ENCODE peak calls at places on chromosomes 5 and 9, in four cellular contexts. One of them, this sample, is unnamed. For H3K36me3, the result is how much of the 10 kb centered on the place peaks cover.

GRCh38 chr5:80825780-80826460 is 134.2 kb upstream of the RASGRF2 start:
- DNase-seq in breast epithelium: no peak
- DNase-seq in spleen: no peak
- DNase-seq in transverse colon: no peak
- DNase-seq in this sample: no peak

GRCh38 chr5:38607396-38607795 is 51.0 kb upstream of the LIFR start:
- DNase-seq in spleen: no peak
- DNase-seq in transverse colon: no peak
- DNase-seq in breast epithelium: no peak
- DNase-seq in this sample: no peak

GRCh38 chr5:32303755-32304120 is 9.0 kb downstream of the MTMR12 start:
- DNase-seq in transverse colon: no peak
- DNase-seq in spleen: no peak
- DNase-seq in breast epithelium: no peak
- DNase-seq in this sample: no peak

GRCh38 chr9:5851445-5851844 is 18.5 kb upstream of the ERMP1 start:
- DNase-seq in transverse colon: peak
- DNase-seq in breast epithelium: no peak
- DNase-seq in spleen: no peak
- DNase-seq in this sample: no peak

GRCh38 chr9:136225366-136225747 is 20.3 kb downstream of the QSOX2 start:
- DNase-seq in transverse colon: peak
- DNase-seq in spleen: peak
- DNase-seq in breast epithelium: no peak
- DNase-seq in this sample: no peak

GRCh38 chr5:96431376-96432244 is 1.4 kb downstream of the PCSK1 start:
- DNase-seq in spleen: no peak
- DNase-seq in breast epithelium: no peak
- DNase-seq in transverse colon: no peak
- DNase-seq in this sample: no peak

GRCh38 chr9:126709241-126709640 is 95.5 kb downstream of the LMX1B start:
- DNase-seq in spleen: no peak
- DNase-seq in breast epithelium: peak
- DNase-seq in transverse colon: no peak
- DNase-seq in this sample: peak

GRCh38 chr5:92980491-92980890 is 600.5 kb downstream of the NR2F1-AS1 start:
- DNase-seq in transverse colon: no peak
- DNase-seq in spleen: no peak
- DNase-seq in breast epithelium: no peak
- DNase-seq in this sample: no peak

GRCh38 chr5:2801602-2802525 is 50.4 kb upstream of the IRX2 start:
- DNase-seq in breast epithelium: no peak
- DNase-seq in spleen: no peak
- DNase-seq in transverse colon: no peak
- DNase-seq in this sample: peak

GRCh38 chr9:88280816-88281382 is 107.3 kb upstream of the SPIN1 start:
- DNase-seq in transverse colon: no peak
- DNase-seq in spleen: no peak
- DNase-seq in breast epithelium: no peak
- DNase-seq in this sample: no peak

GRCh38 chr5:92081958-92082712 is 699.0 kb upstream of the ARRDC3 start:
- DNase-seq in spleen: no peak
- DNase-seq in transverse colon: no peak
- DNase-seq in breast epithelium: no peak
- DNase-seq in this sample: no peak

GRCh38 chr5:170491479-170491878 is 12.3 kb upstream of the KCNIP1 start:
- DNase-seq in spleen: no peak
- DNase-seq in breast epithelium: peak
- DNase-seq in transverse colon: no peak
- DNase-seq in this sample: no peak

GRCh38 chr5:33662721-33663435 is 222.1 kb downstream of the TARS1 start:
- DNase-seq in breast epithelium: no peak
- DNase-seq in transverse colon: no peak
- DNase-seq in spleen: no peak
- DNase-seq in this sample: no peak

GRCh38 chr9:89350988-89351557 is 32.8 kb downstream of the SECISBP2 start:
- DNase-seq in breast epithelium: no peak
- DNase-seq in spleen: no peak
- DNase-seq in transverse colon: no peak
- DNase-seq in this sample: peak

GRCh38 chr5:13664377-13664776 is 280.1 kb downstream of the DNAH5 start:
- DNase-seq in spleen: no peak
- DNase-seq in breast epithelium: no peak
- DNase-seq in transverse colon: no peak
- DNase-seq in this sample: no peak

GRCh38 chr5:121500262-121500792 is 351.4 kb upstream of the FTMT start:
- DNase-seq in transverse colon: no peak
- DNase-seq in breast epithelium: no peak
- DNase-seq in spleen: no peak
- DNase-seq in this sample: no peak

GRCh38 chr5:162272417-162272816 is 204.8 kb downstream of the GABRG2 start:
- DNase-seq in spleen: no peak
- DNase-seq in breast epithelium: no peak
- DNase-seq in transverse colon: no peak
- DNase-seq in this sample: no peak

GRCh38 chr5:162268694-162269481 is 201.3 kb downstream of the GABRG2 start:
- DNase-seq in transverse colon: no peak
- DNase-seq in spleen: no peak
- DNase-seq in breast epithelium: no peak
- DNase-seq in this sample: no peak

GRCh38 chr5:162274684-162275083 is 207.1 kb downstream of the GABRG2 start:
- DNase-seq in spleen: no peak
- DNase-seq in breast epithelium: no peak
- DNase-seq in transverse colon: no peak
- DNase-seq in this sample: no peak
- H3K36me3 ChIP-seq in spleen: under half
- H3K36me3 ChIP-seq in breast epithelium: under half
- H3K36me3 ChIP-seq in transverse colon: under half
- H3K36me3 ChIP-seq in this sample: under half

GRCh38 chr5:74015716-74016115 is 389.7 kb downstream of the ARHGEF28 start:
- DNase-seq in transverse colon: no peak
- DNase-seq in spleen: no peak
- DNase-seq in breast epithelium: no peak
- DNase-seq in this sample: no peak

GRCh38 chr5:74019923-74020322 is 393.9 kb downstream of the ARHGEF28 start:
- DNase-seq in transverse colon: no peak
- DNase-seq in spleen: no peak
- DNase-seq in breast epithelium: no peak
- DNase-seq in this sample: no peak

GRCh38 chr5:74017786-74018211 is 391.8 kb downstream of the ARHGEF28 start:
- DNase-seq in transverse colon: no peak
- DNase-seq in spleen: no peak
- DNase-seq in breast epithelium: peak
- DNase-seq in this sample: peak

GRCh38 chr5:74016373-74016772 is 390.4 kb downstream of the ARHGEF28 start:
- DNase-seq in breast epithelium: no peak
- DNase-seq in spleen: no peak
- DNase-seq in transverse colon: no peak
- DNase-seq in this sample: peak

GRCh38 chr5:74017112-74017511 is 391.1 kb downstream of the ARHGEF28 start:
- DNase-seq in transverse colon: no peak
- DNase-seq in spleen: no peak
- DNase-seq in breast epithelium: peak
- DNase-seq in this sample: peak
- TF ChIP-seq POLR2AphosphoS5 in transverse colon: no peak
- TF ChIP-seq POLR2AphosphoS5 in spleen: no peak
- TF ChIP-seq POLR2AphosphoS5 in breast epithelium: no peak
- TF ChIP-seq POLR2AphosphoS5 in this sample: no peak

GRCh38 chr5:42908509-42909488 is 97.1 kb upstream of the SELENOP start:
- DNase-seq in breast epithelium: peak
- DNase-seq in spleen: peak
- DNase-seq in transverse colon: peak
- DNase-seq in this sample: peak

GRCh38 chr5:42912184-42912766 is 100.6 kb upstream of the SELENOP start:
- DNase-seq in transverse colon: no peak
- DNase-seq in breast epithelium: no peak
- DNase-seq in spleen: no peak
- DNase-seq in this sample: no peak

DNA sequence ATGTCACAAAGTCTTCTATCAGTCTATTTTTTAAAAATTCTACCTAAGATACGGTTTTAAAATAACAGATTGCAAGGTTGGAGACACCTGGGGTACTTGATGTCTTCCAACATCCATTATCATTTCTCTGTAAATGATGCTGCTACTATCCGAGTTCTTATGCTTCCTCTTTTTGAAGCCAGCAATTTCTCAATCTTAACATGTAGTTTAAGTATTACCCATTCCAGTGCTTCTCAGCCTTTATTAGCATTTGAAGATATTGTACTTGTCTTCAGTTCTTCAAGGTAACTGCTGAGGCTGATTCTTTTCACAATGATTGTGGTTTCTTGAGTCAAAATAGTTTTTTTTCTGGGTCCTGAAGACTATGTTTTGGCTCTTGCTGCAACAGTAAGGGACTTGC is 96.4 kb upstream of the SELENOP start:
- DNase-seq in breast epithelium: no peak
- DNase-seq in transverse colon: no peak
- DNase-seq in spleen: no peak
- DNase-seq in this sample: no peak
- H3K4me3 ChIP-seq in breast epithelium: peak
- H3K4me3 ChIP-seq in transverse colon: no peak
- H3K4me3 ChIP-seq in spleen: peak
- H3K4me3 ChIP-seq in this sample: peak

GRCh38 chr9:99135498-99135897 is 30.6 kb downstream of the TGFBR1 start:
- DNase-seq in breast epithelium: no peak
- DNase-seq in spleen: no peak
- DNase-seq in transverse colon: no peak
- DNase-seq in this sample: no peak

GRCh38 chr9:99138424-99139284 is 33.7 kb downstream of the TGFBR1 start:
- DNase-seq in breast epithelium: no peak
- DNase-seq in spleen: no peak
- DNase-seq in transverse colon: no peak
- DNase-seq in this sample: no peak

GRCh38 chr9:99134893-99135341 is 30.0 kb downstream of the TGFBR1 start:
- DNase-seq in breast epithelium: no peak
- DNase-seq in spleen: no peak
- DNase-seq in transverse colon: no peak
- DNase-seq in this sample: no peak

GRCh38 chr9:99139868-99140267 is 35.0 kb downstream of the TGFBR1 start:
- DNase-seq in spleen: no peak
- DNase-seq in transverse colon: no peak
- DNase-seq in breast epithelium: no peak
- DNase-seq in this sample: no peak

GRCh38 chr9:99137225-99137624 is 32.3 kb downstream of the TGFBR1 start:
- DNase-seq in transverse colon: no peak
- DNase-seq in breast epithelium: no peak
- DNase-seq in spleen: no peak
- DNase-seq in this sample: no peak
- H3K36me3 ChIP-seq in transverse colon: under half
- H3K36me3 ChIP-seq in breast epithelium: under half
- H3K36me3 ChIP-seq in spleen: half or more
- H3K36me3 ChIP-seq in this sample: under half